ENCODE peak calls at places on chromosomes 3 and 15, in ten cellular contexts. Q is osteocyte; O is OCI-LY7; V is anterior cingulate cortex; I is activated naive CD8-positive, alpha-beta T cell treated with anti-CD3 and anti-CD28 coated beads, Interleukin-2, amount 50 U/mL, for 24 hours; S is NCI-H2081; M is RWPE1; Z is Karpas-422; X is pulmonary artery endothelial cell; B is NCI-H460. K is an unnamed sample.

GRCh38 chr3:23735062-23735461 is 70.7 kb upstream of the UBE2E1 start:
- DNase-seq in O (no peak), Q (no peak), V (no peak), B (no peak), Z (no peak), M (no peak), S (no peak), I (no peak), X (no peak), K (no peak)

GRCh38 chr15:25182098-25182478 is 227.3 kb downstream of the SNRPN start:
- DNase-seq in B (no peak), Q (no peak), I (no peak), Z (no peak), S (no peak), O (no peak), X (no peak), M (no peak), V (no peak), K (no peak)

GRCh38 chr3:113746955-113747718 is at the start of gene ATP6V1A:
- DNase-seq in Z (peak), S (peak), I (peak), O (peak), V (peak), M (peak), Q (no peak), B (no peak), X (no peak), K (no peak)

GRCh38 chr3:1272541-1273265 is 179.9 kb downstream of the CNTN6 start:
- DNase-seq in Q (no peak), V (no peak), I (no peak), X (no peak), O (no peak), Z (no peak), B (no peak), M (no peak), S (peak), K (no peak)

GRCh38 chr3:196757876-196758739 is 18.5 kb downstream of the PAK2 start:
- DNase-seq in B (no peak), O (no peak), V (no peak), I (peak), S (no peak), X (no peak), Q (no peak), Z (no peak), M (no peak), K (no peak)

GRCh38 chr15:43329222-43329959 is 982 bp downstream of the LCMT2 start:
- DNase-seq in B (no peak), Z (no peak), O (no peak), V (peak), Q (no peak), X (no peak), S (peak), M (peak), I (peak), K (no peak)

GRCh38 chr15:25717116-25717755 is 145.9 kb downstream of the ATP10A start:
- DNase-seq in O (no peak), M (no peak), X (no peak), I (no peak), S (no peak), Q (no peak), Z (no peak), V (no peak), B (no peak), K (no peak)

GRCh38 chr15:62782100-62782791 is 260.3 kb upstream of the TPM1 start:
- DNase-seq in Z (peak), O (peak), Q (peak), V (peak), S (peak), I (no peak), M (peak), X (peak), B (peak), K (peak)

GRCh38 chr15:36977620-36978610 is 122.4 kb downstream of the MEIS2 start:
- DNase-seq in Z (no peak), I (no peak), O (no peak), M (no peak), X (no peak), B (no peak), V (no peak), S (no peak), Q (no peak), K (no peak)

GRCh38 chr3:52787246-52787645 is 7.3 kb upstream of the ITIH3 start:
- DNase-seq in S (no peak), M (no peak), I (no peak), O (no peak), X (no peak), Q (no peak), V (no peak), Z (no peak), B (no peak), K (no peak)

GRCh38 chr15:63686352-63686751 is 89.2 kb downstream of the FBXL22 start:
- DNase-seq in B (no peak), X (no peak), I (no peak), Q (no peak), O (no peak), V (no peak), M (no peak), Z (no peak), S (no peak), K (no peak)

GRCh38 chr3:69012836-69013255 is 638 bp downstream of the EOGT start:
- DNase-seq in Q (no peak), V (peak), O (peak), B (no peak), Z (peak), I (peak), X (no peak), M (peak), S (peak), K (no peak)

K was measured in NCI-H446 treated with DMSO at 0.1 percent for 48 hours.